ENCODE peak calls at places on chromosomes 5 and 9, in six cellular contexts. O is choroid plexus epithelial cell; F is tibial nerve; B is stimulated activated CD8-positive, alpha-beta memory T cell treated with anti-CD3 and anti-CD28 coated beads, Interleukin-12 subunit alpha, Interleukin-12 subunit beta, amount 100 ng/mL, for 1 hour; G is A549; L is SK-N-SH. I is an unnamed sample.

GRCh38 chr5:142176255-142176654 is 67.7 kb downstream of the NDFIP1 start:
- DNase-seq in F (no peak), O (peak), L (no peak), B (no peak), G (no peak), I (no peak)

GRCh38 chr9:132797861-132798659 is 80.0 kb downstream of the AK8 start:
- DNase-seq in F (no peak), L (peak), G (no peak), B (no peak), O (peak), I (no peak)

GRCh38 chr5:149681252-149681651 is 48.9 kb upstream of the PPARGC1B start:
- DNase-seq in O (no peak), L (no peak), G (no peak), F (no peak), B (no peak), I (no peak)

GRCh38 chr9:114462791-114463190 is 42.5 kb downstream of the WHRN start:
- DNase-seq in O (no peak), G (no peak), F (no peak), L (no peak), B (no peak), I (no peak)

GRCh38 chr5:148437249-148437648 is 53.5 kb downstream of the FBXO38 start:
- DNase-seq in F (no peak), O (no peak), B (no peak), G (no peak), L (no peak), I (no peak)

GRCh38 chr9:113574381-113575262 is 111.1 kb downstream of the RGS3 start:
- DNase-seq in F (no peak), G (no peak), L (no peak), O (peak), B (no peak), I (no peak)

GRCh38 chr5:652773-653350 is 40.3 kb downstream of the TPPP start:
- DNase-seq in L (no peak), G (no peak), O (no peak), B (no peak), F (peak), I (no peak)

GRCh38 chr5:169801781-169802180 is 164.7 kb downstream of the DOCK2 start:
- DNase-seq in L (no peak), O (peak), F (no peak), G (no peak), B (no peak), I (no peak)

GRCh38 chr5:10351199-10351881 is 2.2 kb upstream of the MARCHF6 start:
- DNase-seq in G (no peak), L (no peak), B (no peak), F (no peak), O (peak), I (no peak)

GRCh38 chr9:33619666-33620404 is 95.8 kb downstream of the ANKRD18B start:
- DNase-seq in O (peak), G (peak), B (no peak), L (no peak), F (no peak), I (no peak)

GRCh38 chr5:198941-199820 is 7.9 kb downstream of the LRRC14B start:
- DNase-seq in B (no peak), G (no peak), L (peak), F (no peak), O (no peak), I (no peak)